ENCODE peak calls at places on chromosome 12, in eight cellular contexts. O, W, D, F, B, N, U and G are unnamed samples.

GRCh38 chr12:53219116-53219955 is 12.3 kb upstream of the ITGB7 start:
- DNase-seq in O (no peak), W (peak; percentile 55), D (peak; percentile 51), F (no peak), B (peak; percentile 64), N (no peak), U (no peak), G (no peak)

GRCh38 chr12:90974286-90974685 is 19.3 kb upstream of the CCER1 start:
- DNase-seq in O (no peak), W (no peak), D (no peak), F (no peak), B (no peak), N (no peak), U (no peak), G (no peak)

GRCh38 chr12:108477055-108477880 is 37.8 kb upstream of the FICD start:
- DNase-seq in O (no peak), W (no peak), D (no peak), F (no peak), B (no peak), N (no peak), U (no peak), G (no peak)

GRCh38 chr12:67592228-67593011 is 56.1 kb upstream of the DYRK2 start:
- DNase-seq in O (no peak), W (no peak), D (peak; percentile 28), F (no peak), B (no peak), N (no peak), U (peak; percentile 7), G (no peak)

GRCh38 chr12:92149563-92149962 is 3.9 kb upstream of the BTG1 start:
- DNase-seq in O (no peak), W (no peak), D (no peak), F (no peak), B (no peak), N (no peak), U (no peak), G (no peak)

GRCh38 chr12:112945515-112945914 is 7.2 kb downstream of the OAS3 start:
- DNase-seq in O (no peak), W (no peak), D (no peak), F (no peak), B (no peak), N (no peak), U (no peak), G (no peak)

GRCh38 chr12:85155791-85156190 is 119.6 kb downstream of the LRRIQ1 start:
- DNase-seq in O (no peak), W (no peak), D (no peak), F (peak; percentile 31), B (peak; percentile 1), N (no peak), U (no peak), G (no peak)

GRCh38 chr12:104653730-104654328 is 197.1 kb downstream of the CHST11 start:
- DNase-seq in O (no peak), W (no peak), D (no peak), F (no peak), B (no peak), N (no peak), U (no peak), G (peak; percentile 19)

GRCh38 chr12:95402096-95402495 is 71.9 kb upstream of the METAP2 start:
- DNase-seq in O (no peak), W (no peak), D (no peak), F (no peak), B (no peak), N (no peak), U (no peak), G (no peak)

GRCh38 chr12:31906581-31907286 is 52.5 kb upstream of the RESF1 start:
- DNase-seq in O (no peak), W (no peak), D (no peak), F (no peak), B (peak; percentile 58), N (no peak), U (no peak), G (no peak)

GRCh38 chr12:66409195-66409871 is 107.0 kb downstream of the HELB start:
- DNase-seq in O (no peak), W (no peak), D (no peak), F (peak; percentile 42), B (peak; percentile 6), N (no peak), U (peak; percentile 28), G (peak; percentile 29)

GRCh38 chr12:4256043-4256826 is 17.3 kb upstream of the CCND2 start:
- DNase-seq in O (no peak), W (no peak), D (no peak), F (no peak), B (no peak), N (no peak), U (no peak), G (no peak)

GRCh38 chr12:121033625-121034349 is 5.3 kb downstream of the OASL start:
- DNase-seq in O (no peak), W (peak; percentile 55), D (no peak), F (no peak), B (no peak), N (no peak), U (no peak), G (no peak)

GRCh38 chr12:6384499-6385436 is 806 bp downstream of the LTBR start:
- DNase-seq in O (no peak), W (no peak), D (no peak), F (no peak), B (no peak), N (no peak), U (no peak), G (no peak)
- TF ChIP-seq CTCF in O (no peak), W (no peak), D (no peak), F (no peak), B (no peak), N (no peak), U (no peak), G (no peak)

DNA sequence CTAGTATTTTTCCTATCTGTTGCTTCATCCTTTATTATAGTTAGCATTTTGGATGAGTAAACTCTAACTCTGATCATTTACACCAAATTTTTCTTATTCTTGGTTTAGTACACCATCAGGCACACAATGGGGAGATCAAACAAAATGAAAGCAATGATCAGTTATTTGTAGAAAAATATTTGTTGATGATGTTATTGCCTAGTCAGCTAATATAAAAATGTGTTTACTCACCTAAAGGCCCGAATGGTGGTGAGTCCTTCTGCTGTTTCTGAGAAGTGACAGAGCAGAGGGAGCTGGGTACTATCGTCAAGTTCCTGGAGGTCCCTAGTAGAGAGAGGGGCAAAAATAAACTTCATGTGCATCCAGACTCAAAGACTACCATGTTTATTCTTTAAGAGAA is 63.3 kb upstream of the KCNJ8 start:
- DNase-seq in O (no peak), W (no peak), D (no peak), F (no peak), B (no peak), N (no peak), U (no peak), G (no peak)
- TF ChIP-seq CTCF in O (no peak), W (no peak), D (no peak), F (no peak), B (no peak), N (no peak), U (no peak), G (no peak)

GRCh38 chr12:122730215-122731014 is at the start of gene HCAR1:
- DNase-seq in O (no peak), W (peak; percentile 37), D (no peak), F (no peak), B (no peak), N (peak; percentile 59), U (no peak), G (no peak)
- TF ChIP-seq CTCF in O (no peak), W (no peak), D (no peak), F (peak; percentile 12), B (no peak), N (peak; percentile 37), U (no peak), G (no peak)

DNA sequence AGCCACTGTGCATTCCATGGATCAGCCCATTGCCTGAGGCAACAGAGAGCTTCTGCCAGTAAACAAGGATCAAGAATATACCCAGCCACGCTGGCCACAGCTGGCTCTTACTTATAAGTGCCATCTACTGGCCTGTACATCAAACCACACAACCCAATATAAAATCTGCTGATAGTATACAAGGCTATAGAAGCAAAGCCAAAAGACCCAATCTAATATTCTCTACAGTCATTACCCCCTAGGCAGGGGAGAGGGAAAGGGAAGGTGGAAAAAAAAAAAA is 4.4 kb upstream of the FAM186B start:
- DNase-seq in O (no peak), W (no peak), D (no peak), F (no peak), B (no peak), N (peak; percentile 65), U (no peak), G (no peak)
- TF ChIP-seq CTCF in O (no peak), W (no peak), D (no peak), F (no peak), B (no peak), N (no peak), U (no peak), G (no peak)

DNA sequence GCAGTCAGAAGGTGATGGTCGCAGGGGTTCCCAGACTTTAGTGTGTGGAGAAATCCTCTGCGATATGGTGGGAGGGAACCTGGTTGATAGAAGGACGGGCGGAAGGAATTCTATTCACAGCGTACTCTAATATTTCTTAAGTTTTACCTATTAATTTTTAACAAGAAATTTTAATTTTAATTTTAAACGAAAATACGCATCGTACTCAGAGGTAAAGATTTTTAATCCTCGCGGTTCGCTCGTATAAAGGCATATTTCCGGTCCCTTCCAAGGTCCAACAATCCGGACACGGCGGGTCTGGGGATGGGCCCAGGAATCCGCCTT is 338 bp upstream of the SLC48A1 start:
- DNase-seq in O (no peak), W (no peak), D (no peak), F (no peak), B (no peak), N (no peak), U (no peak), G (no peak)
- TF ChIP-seq CTCF in O (no peak), W (no peak), D (no peak), F (no peak), B (no peak), N (no peak), U (no peak), G (no peak)

GRCh38 chr12:6770094-6770493 is 2.2 kb upstream of the LAG3 start:
- DNase-seq in O (no peak), W (no peak), D (no peak), F (no peak), B (no peak), N (no peak), U (no peak), G (no peak)

GRCh38 chr12:6771091-6771495 is 1.2 kb upstream of the LAG3 start:
- DNase-seq in O (peak; percentile 62), W (no peak), D (no peak), F (no peak), B (no peak), N (no peak), U (no peak), G (no peak)

GRCh38 chr12:6771509-6772330 is 600 bp upstream of the LAG3 start:
- DNase-seq in O (no peak), W (no peak), D (no peak), F (no peak), B (no peak), N (no peak), U (no peak), G (no peak)

GRCh38 chr12:6769681-6770080 is 2.6 kb upstream of the LAG3 start:
- DNase-seq in O (no peak), W (no peak), D (no peak), F (no peak), B (no peak), N (no peak), U (no peak), G (no peak)

DNA sequence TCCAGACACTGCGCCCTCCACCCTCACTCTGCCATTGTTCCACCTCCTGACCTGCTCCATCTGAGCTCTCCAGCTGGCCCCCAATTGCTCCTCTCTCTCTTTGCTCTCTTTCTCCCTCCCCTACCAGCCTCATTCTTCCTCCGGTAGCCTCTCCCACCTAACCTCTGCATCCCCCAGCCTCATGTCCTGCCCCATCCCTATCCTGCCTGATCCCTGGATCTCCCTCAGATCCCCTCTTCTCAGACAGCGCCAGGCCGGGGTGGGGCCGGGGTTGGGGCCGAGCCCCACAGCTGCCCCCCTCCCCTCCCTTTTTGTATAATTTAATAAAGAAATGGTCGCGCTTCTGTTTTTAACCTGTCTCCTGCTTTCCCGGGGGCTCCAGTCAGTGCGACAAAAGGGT is 1.7 kb upstream of the LAG3 start:
- DNase-seq in O (no peak), W (no peak), D (no peak), F (no peak), B (no peak), N (no peak), U (no peak), G (no peak)
- TF ChIP-seq CTCF in O (no peak), W (no peak), D (no peak), F (no peak), B (no peak), N (no peak), U (no peak), G (no peak)